ENCODE peak calls at places on chromosome 4, in six cellular contexts. One of them, this sample, is unnamed.

GRCh38 chr4:149031399-149031798 is 589.2 kb upstream of the NR3C2 start:
- DNase-seq in esophagus squamous epithelium: no peak
- DNase-seq in activated T-cell treated with anti-CD3 and anti-CD28 coated beads for 48 hours: no peak
- DNase-seq in A673: peak
- DNase-seq in activated effector memory CD4-positive, alpha-beta T cell treated with anti-CD3 and anti-CD28 coated beads, Interleukin-2, amount 50 U/mL, for 16 hours: no peak
- DNase-seq in pons: peak
- DNase-seq in this sample: no peak

GRCh38 chr4:98720871-98721480 is 62.6 kb upstream of the TSPAN5 start:
- DNase-seq in esophagus squamous epithelium: no peak
- DNase-seq in activated T-cell treated with anti-CD3 and anti-CD28 coated beads for 48 hours: no peak
- DNase-seq in A673: no peak
- DNase-seq in activated effector memory CD4-positive, alpha-beta T cell treated with anti-CD3 and anti-CD28 coated beads, Interleukin-2, amount 50 U/mL, for 16 hours: no peak
- DNase-seq in pons: no peak
- DNase-seq in this sample: no peak

GRCh38 chr4:94806376-94806775 is 48.6 kb downstream of the BMPR1B start:
- DNase-seq in esophagus squamous epithelium: no peak
- DNase-seq in activated T-cell treated with anti-CD3 and anti-CD28 coated beads for 48 hours: no peak
- DNase-seq in A673: no peak
- DNase-seq in activated effector memory CD4-positive, alpha-beta T cell treated with anti-CD3 and anti-CD28 coated beads, Interleukin-2, amount 50 U/mL, for 16 hours: no peak
- DNase-seq in pons: no peak
- DNase-seq in this sample: no peak

GRCh38 chr4:13968723-13969122 is 341.2 kb upstream of the BOD1L1 start:
- DNase-seq in esophagus squamous epithelium: no peak
- DNase-seq in activated T-cell treated with anti-CD3 and anti-CD28 coated beads for 48 hours: no peak
- DNase-seq in A673: no peak
- DNase-seq in activated effector memory CD4-positive, alpha-beta T cell treated with anti-CD3 and anti-CD28 coated beads, Interleukin-2, amount 50 U/mL, for 16 hours: no peak
- DNase-seq in pons: no peak
- DNase-seq in this sample: peak

GRCh38 chr4:156999175-156999517 is 27.5 kb upstream of the PDGFC start:
- DNase-seq in esophagus squamous epithelium: no peak
- DNase-seq in activated T-cell treated with anti-CD3 and anti-CD28 coated beads for 48 hours: no peak
- DNase-seq in A673: peak
- DNase-seq in activated effector memory CD4-positive, alpha-beta T cell treated with anti-CD3 and anti-CD28 coated beads, Interleukin-2, amount 50 U/mL, for 16 hours: no peak
- DNase-seq in pons: peak
- DNase-seq in this sample: peak

GRCh38 chr4:13984996-13985780 is 357.7 kb upstream of the BOD1L1 start:
- DNase-seq in esophagus squamous epithelium: no peak
- DNase-seq in activated T-cell treated with anti-CD3 and anti-CD28 coated beads for 48 hours: no peak
- DNase-seq in A673: no peak
- DNase-seq in activated effector memory CD4-positive, alpha-beta T cell treated with anti-CD3 and anti-CD28 coated beads, Interleukin-2, amount 50 U/mL, for 16 hours: no peak
- DNase-seq in pons: no peak
- DNase-seq in this sample: peak

GRCh38 chr4:99755223-99755944 is 61.2 kb upstream of the DAPP1 start:
- DNase-seq in esophagus squamous epithelium: no peak
- DNase-seq in activated T-cell treated with anti-CD3 and anti-CD28 coated beads for 48 hours: no peak
- DNase-seq in A673: no peak
- DNase-seq in activated effector memory CD4-positive, alpha-beta T cell treated with anti-CD3 and anti-CD28 coated beads, Interleukin-2, amount 50 U/mL, for 16 hours: no peak
- DNase-seq in pons: no peak
- DNase-seq in this sample: no peak

GRCh38 chr4:656651-657337 is 17.3 kb downstream of the ATP5ME start:
- DNase-seq in esophagus squamous epithelium: no peak
- DNase-seq in activated T-cell treated with anti-CD3 and anti-CD28 coated beads for 48 hours: no peak
- DNase-seq in A673: no peak
- DNase-seq in activated effector memory CD4-positive, alpha-beta T cell treated with anti-CD3 and anti-CD28 coated beads, Interleukin-2, amount 50 U/mL, for 16 hours: no peak
- DNase-seq in pons: no peak
- DNase-seq in this sample: no peak

GRCh38 chr4:154344686-154345085 is 146.9 kb downstream of the DCHS2 start:
- DNase-seq in esophagus squamous epithelium: no peak
- DNase-seq in activated T-cell treated with anti-CD3 and anti-CD28 coated beads for 48 hours: no peak
- DNase-seq in A673: no peak
- DNase-seq in activated effector memory CD4-positive, alpha-beta T cell treated with anti-CD3 and anti-CD28 coated beads, Interleukin-2, amount 50 U/mL, for 16 hours: no peak
- DNase-seq in pons: no peak
- DNase-seq in this sample: no peak

GRCh38 chr4:88630756-88631155 is 38.5 kb downstream of the HERC3 start:
- DNase-seq in esophagus squamous epithelium: no peak
- DNase-seq in activated T-cell treated with anti-CD3 and anti-CD28 coated beads for 48 hours: no peak
- DNase-seq in A673: no peak
- DNase-seq in activated effector memory CD4-positive, alpha-beta T cell treated with anti-CD3 and anti-CD28 coated beads, Interleukin-2, amount 50 U/mL, for 16 hours: no peak
- DNase-seq in pons: no peak
- DNase-seq in this sample: peak

GRCh38 chr4:16516796-16517413 is 290.6 kb upstream of the TAPT1 start:
- DNase-seq in esophagus squamous epithelium: no peak
- DNase-seq in activated T-cell treated with anti-CD3 and anti-CD28 coated beads for 48 hours: no peak
- DNase-seq in A673: peak
- DNase-seq in activated effector memory CD4-positive, alpha-beta T cell treated with anti-CD3 and anti-CD28 coated beads, Interleukin-2, amount 50 U/mL, for 16 hours: no peak
- DNase-seq in pons: peak
- DNase-seq in this sample: peak